ENCODE peak calls at places on chromosome X, in four cellular contexts. One of them, this sample, is unnamed.

GRCh38 chrX:100368167-100368566 is 41.9 kb downstream of the PCDH19 start:
- DNase-seq in endothelial cell: peak
- DNase-seq in AG09309: no peak
- DNase-seq in CD4-positive, alpha-beta memory T cell: no peak
- DNase-seq in this sample: no peak

GRCh38 chrX:27381419-27381818 is 81.7 kb downstream of the PPP4R3C start:
- DNase-seq in endothelial cell: no peak
- DNase-seq in AG09309: no peak
- DNase-seq in CD4-positive, alpha-beta memory T cell: no peak
- DNase-seq in this sample: no peak

GRCh38 chrX:68146054-68146453 is 287.2 kb downstream of the OPHN1 start:
- DNase-seq in endothelial cell: no peak
- DNase-seq in AG09309: peak
- DNase-seq in CD4-positive, alpha-beta memory T cell: no peak
- DNase-seq in this sample: peak

GRCh38 chrX:155028192-155028591 is 1.5 kb downstream of the FUNDC2 start:
- DNase-seq in endothelial cell: no peak
- DNase-seq in AG09309: no peak
- DNase-seq in CD4-positive, alpha-beta memory T cell: no peak
- DNase-seq in this sample: peak

GRCh38 chrX:132118361-132118760 is 9.5 kb downstream of the FRMD7 start:
- DNase-seq in endothelial cell: no peak
- DNase-seq in AG09309: no peak
- DNase-seq in CD4-positive, alpha-beta memory T cell: no peak
- DNase-seq in this sample: peak

GRCh38 chrX:16278927-16279326 is 111.6 kb downstream of the MAGEB17 start:
- DNase-seq in endothelial cell: no peak
- DNase-seq in AG09309: no peak
- DNase-seq in CD4-positive, alpha-beta memory T cell: no peak
- DNase-seq in this sample: no peak

GRCh38 chrX:24149346-24150050 is at the start of gene ZFX:
- DNase-seq in endothelial cell: peak
- DNase-seq in AG09309: no peak
- DNase-seq in CD4-positive, alpha-beta memory T cell: peak
- DNase-seq in this sample: peak

GRCh38 chrX:13937370-13938052 is 92.2 kb downstream of the GEMIN8 start:
- DNase-seq in endothelial cell: no peak
- DNase-seq in AG09309: peak
- DNase-seq in CD4-positive, alpha-beta memory T cell: no peak
- DNase-seq in this sample: no peak

GRCh38 chrX:150841466-150842197 is 56.8 kb downstream of the CD99L2 start:
- DNase-seq in endothelial cell: no peak
- DNase-seq in AG09309: peak
- DNase-seq in CD4-positive, alpha-beta memory T cell: no peak
- DNase-seq in this sample: no peak

GRCh38 chrX:130895299-130895698 is 7.7 kb downstream of the ENOX2 start:
- DNase-seq in endothelial cell: no peak
- DNase-seq in AG09309: peak
- DNase-seq in CD4-positive, alpha-beta memory T cell: no peak
- DNase-seq in this sample: no peak

GRCh38 chrX:7061429-7061828 is 86.1 kb upstream of the STS start:
- DNase-seq in endothelial cell: no peak
- DNase-seq in AG09309: no peak
- DNase-seq in CD4-positive, alpha-beta memory T cell: no peak
- DNase-seq in this sample: no peak

GRCh38 chrX:10038585-10038984 is 71.4 kb downstream of the CLDN34 start:
- DNase-seq in endothelial cell: no peak
- DNase-seq in AG09309: no peak
- DNase-seq in CD4-positive, alpha-beta memory T cell: no peak
- DNase-seq in this sample: no peak

GRCh38 chrX:120560842-120561633 is at the start of gene CUL4B:
- DNase-seq in endothelial cell: peak
- DNase-seq in AG09309: peak
- DNase-seq in CD4-positive, alpha-beta memory T cell: peak
- DNase-seq in this sample: peak

GRCh38 chrX:153880440-153880815 is 5.5 kb downstream of the L1CAM start:
- DNase-seq in endothelial cell: no peak
- DNase-seq in AG09309: no peak
- DNase-seq in CD4-positive, alpha-beta memory T cell: no peak
- DNase-seq in this sample: no peak

GRCh38 chrX:32842053-32842452 is 369.3 kb downstream of the DMD start:
- DNase-seq in endothelial cell: no peak
- DNase-seq in AG09309: no peak
- DNase-seq in CD4-positive, alpha-beta memory T cell: no peak
- DNase-seq in this sample: no peak

GRCh38 chrX:17042046-17042445 is 95.6 kb downstream of the REPS2 start:
- DNase-seq in endothelial cell: no peak
- DNase-seq in AG09309: no peak
- DNase-seq in CD4-positive, alpha-beta memory T cell: no peak
- DNase-seq in this sample: no peak

This sample was measured in erythroblast.